ENCODE peak calls at places on chromosomes 16 and 17, in eight cellular contexts. N, T, J, I, P, F, D and R are unnamed samples.

GRCh38 chr17:79615926-79616325 is 5.1 kb upstream of the RBFOX3 start:
- DNase-seq in I (peak), D (no peak), P (no peak), T (no peak), F (no peak), N (no peak), J (no peak), R (no peak)

GRCh38 chr16:17053536-17054160 is 417.1 kb downstream of the XYLT1 start:
- DNase-seq in D (no peak), P (no peak), F (no peak), J (no peak), N (no peak), I (no peak), T (no peak), R (no peak)

GRCh38 chr16:56401482-56401881 is 23.9 kb downstream of the AMFR start:
- DNase-seq in F (peak), T (no peak), P (no peak), J (no peak), I (no peak), D (no peak), N (no peak), R (no peak)

GRCh38 chr16:85845276-85845675 is 45.8 kb downstream of the COX4I1 start:
- DNase-seq in I (no peak), P (no peak), J (no peak), T (no peak), D (no peak), N (no peak), F (no peak), R (no peak)

GRCh38 chr16:82439678-82440293 is 187.0 kb upstream of the CDH13 start:
- DNase-seq in F (peak), T (peak), I (no peak), P (no peak), N (no peak), J (no peak), D (no peak), R (no peak)

GRCh38 chr17:48998557-48999440 is 1.6 kb downstream of the IGF2BP1 start:
- DNase-seq in F (no peak), T (no peak), J (peak), D (no peak), I (no peak), P (no peak), N (no peak), R (no peak)

GRCh38 chr17:47220531-47220999 is 11.4 kb downstream of the MYL4 start:
- DNase-seq in D (no peak), T (no peak), P (no peak), N (no peak), J (peak), F (no peak), I (no peak), R (no peak)

GRCh38 chr17:83055911-83056582 is 23.4 kb upstream of the METRNL start:
- DNase-seq in D (no peak), P (peak), N (no peak), T (peak), F (no peak), I (peak), J (peak), R (no peak)

GRCh38 chr17:4771519-4772234 is at the start of gene TM4SF5:
- DNase-seq in I (no peak), J (no peak), T (no peak), P (no peak), F (peak), N (peak), D (no peak), R (no peak)

GRCh38 chr16:30009990-30010816 is 624 bp downstream of the DOC2A start:
- DNase-seq in D (no peak), J (no peak), N (no peak), T (no peak), I (no peak), P (no peak), F (peak), R (no peak)

GRCh38 chr17:10649031-10649430 is 8.1 kb downstream of the MYH3 start:
- DNase-seq in J (peak), N (no peak), T (peak), F (no peak), P (no peak), D (no peak), I (no peak), R (no peak)

GRCh38 chr16:66970775-66971725 is 10.0 kb downstream of the CES3 start:
- DNase-seq in D (no peak), I (no peak), N (no peak), J (peak), T (peak), F (no peak), P (no peak), R (no peak)

GRCh38 chr16:71709231-71709781 is 15.2 kb downstream of the PHLPP2 start:
- DNase-seq in F (no peak), P (no peak), J (peak), N (no peak), D (no peak), T (peak), I (no peak), R (peak)

GRCh38 chr16:85201566-85201965 is 89.3 kb upstream of the CIBAR2 start:
- DNase-seq in N (no peak), J (peak), P (no peak), F (no peak), I (no peak), T (peak), D (no peak), R (no peak)

GRCh38 chr16:47049901-47050583 is 76.6 kb upstream of the DNAJA2 start:
- DNase-seq in F (no peak), J (no peak), I (no peak), N (no peak), T (no peak), D (no peak), P (no peak), R (no peak)

GRCh38 chr17:78800132-78800931 is 18.3 kb upstream of the CYTH1 start:
- DNase-seq in I (no peak), T (no peak), P (no peak), F (no peak), D (no peak), J (no peak), N (no peak), R (no peak)

GRCh38 chr17:42675984-42676423 is 790 bp downstream of the PLEKHH3 start:
- DNase-seq in P (no peak), F (peak), N (peak), D (peak), T (peak), J (peak), I (peak), R (no peak)

GRCh38 chr17:82317394-82318168 is at the start of gene CD7:
- DNase-seq in N (no peak), J (no peak), D (no peak), I (no peak), F (no peak), T (no peak), P (no peak), R (no peak)

GRCh38 chr17:19019041-19019941 is 14.7 kb upstream of the FAM83G start:
- DNase-seq in T (no peak), F (no peak), I (peak), P (no peak), D (no peak), N (no peak), J (no peak), R (no peak)

GRCh38 chr17:19424934-19425868 is 14.2 kb downstream of the RNF112 start:
- DNase-seq in J (no peak), T (peak), I (no peak), F (no peak), D (no peak), N (no peak), P (no peak), R (peak)

GRCh38 chr17:6028294-6028693 is 41.9 kb upstream of the WSCD1 start:
- DNase-seq in J (no peak), P (no peak), F (no peak), N (no peak), D (no peak), I (no peak), T (no peak), R (no peak)
- TF ChIP-seq CTCF in J (no peak), P (no peak), F (no peak), N (no peak), D (no peak), I (no peak), T (no peak), R (no peak)

GRCh38 chr17:7047566-7047965 is 3.7 kb upstream of the SLC16A11 start:
- DNase-seq in D (no peak), J (no peak), N (no peak), I (no peak), T (no peak), F (no peak), P (no peak), R (no peak)
- H3K4me3 ChIP-seq in D (no peak), J (no peak), N (no peak), I (peak), T (no peak), F (no peak), P (no peak), R (no peak)

GRCh38 chr16:12215302-12216105 is 239.0 kb downstream of the SNX29 start:
- DNase-seq in D (no peak), P (no peak), N (no peak), J (no peak), F (peak), I (no peak), T (no peak), R (no peak)
- TF ChIP-seq CTCF in D (no peak), P (peak), N (no peak), J (peak), F (peak), I (peak), T (peak), R (peak)

DNA sequence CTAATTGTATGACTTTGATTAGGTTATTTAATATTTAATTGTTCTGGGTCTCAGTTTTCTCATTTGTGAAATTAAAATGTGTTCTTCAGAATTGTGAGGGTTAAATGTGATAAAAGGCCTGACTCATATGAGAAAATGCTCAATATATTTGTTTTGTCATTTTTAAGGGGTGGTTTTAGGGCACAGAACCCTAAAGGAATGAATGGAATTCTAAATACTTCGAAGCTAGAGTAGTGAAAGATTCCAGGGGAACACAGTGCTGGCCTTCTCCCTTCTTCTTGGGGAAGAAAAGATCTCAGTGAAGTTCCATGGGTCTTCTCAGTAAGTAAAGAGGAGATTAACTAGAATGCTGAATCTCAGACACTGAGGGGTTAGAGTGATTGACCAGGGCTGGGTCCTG is 3.9 kb upstream of the SMPD3 start:
- DNase-seq in I (no peak), F (no peak), N (no peak), T (no peak), J (peak), D (no peak), P (no peak), R (no peak)
- H3K4me3 ChIP-seq in I (no peak), F (no peak), N (no peak), T (no peak), J (no peak), D (no peak), P (no peak), R (no peak)

GRCh38 chr17:21249911-21250703 is 3.1 kb downstream of the NATD1 start:
- DNase-seq in J (no peak), D (no peak), I (no peak), P (no peak), N (no peak), T (peak), F (no peak), R (no peak)
- TF ChIP-seq CTCF in J (no peak), D (no peak), I (no peak), P (no peak), N (no peak), T (no peak), F (no peak), R (no peak)

GRCh38 chr17:77371117-77371887 is 230.5 kb downstream of the SEC14L1 start:
- DNase-seq in I (no peak), J (peak), N (no peak), F (no peak), T (peak), D (no peak), P (no peak), R (no peak)
- H3K4me3 ChIP-seq in I (no peak), J (no peak), N (no peak), F (no peak), T (peak), D (peak), P (no peak), R (no peak)

GRCh38 chr16:61149709-61150108 is 886.5 kb downstream of the CDH8 start:
- DNase-seq in J (no peak), I (no peak), F (no peak), N (no peak), D (no peak), P (no peak), T (no peak), R (no peak)

GRCh38 chr16:61146429-61146828 is 889.8 kb downstream of the CDH8 start:
- DNase-seq in J (no peak), T (no peak), P (no peak), N (no peak), D (no peak), F (no peak), I (no peak), R (no peak)

GRCh38 chr16:61150351-61150750 is 885.9 kb downstream of the CDH8 start:
- DNase-seq in N (no peak), I (no peak), P (no peak), T (no peak), D (no peak), F (no peak), J (no peak), R (no peak)

DNA sequence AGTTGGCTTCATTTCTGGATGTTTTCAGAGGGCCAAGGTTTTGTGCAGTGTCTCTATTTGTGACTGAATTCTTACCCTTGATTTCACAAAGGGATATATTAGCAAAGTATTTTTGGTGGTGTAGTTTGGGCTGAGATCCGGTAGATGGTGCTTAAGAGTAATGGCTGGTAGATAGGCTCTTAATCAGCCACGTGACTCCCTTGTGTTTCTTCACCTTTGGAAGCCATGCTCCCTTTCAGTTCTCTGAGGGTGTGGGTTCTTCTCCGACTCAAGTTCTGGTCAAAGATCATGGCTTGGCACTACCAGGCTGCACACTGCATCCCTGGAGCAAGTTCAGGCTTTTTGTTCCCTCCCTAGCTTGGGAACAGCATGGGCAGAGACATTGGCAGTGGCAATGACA is 887.3 kb downstream of the CDH8 start:
- DNase-seq in D (no peak), F (no peak), I (no peak), P (no peak), N (no peak), J (no peak), T (no peak), R (no peak)
- TF ChIP-seq CTCF in D (no peak), F (no peak), I (no peak), P (no peak), N (no peak), J (no peak), T (no peak), R (no peak)

GRCh38 chr17:80981929-80982425 is 9.7 kb upstream of the CHMP6 start:
- DNase-seq in T (no peak), P (no peak), I (no peak), J (no peak), N (no peak), D (no peak), F (no peak), R (no peak)
- H3K4me3 ChIP-seq in T (no peak), P (no peak), I (no peak), J (no peak), N (no peak), D (no peak), F (no peak), R (no peak)